ENCODE peak calls at places on chromosomes 11 and 22, in six cellular contexts. B, I, Q, S, F and J are unnamed samples. For H3K4me1 and H3K9me3, the result is how much of the 10 kb centered on the place peaks cover.

GRCh38 chr11:79768343-79768742 is 327.5 kb upstream of the TENM4 start:
- DNase-seq in F (no peak), S (no peak), B (peak), Q (no peak), I (no peak), J (no peak)

GRCh38 chr22:39517470-39517869 is 2.9 kb upstream of the ATF4 start:
- DNase-seq in Q (no peak), F (no peak), I (no peak), S (no peak), B (no peak), J (no peak)

GRCh38 chr11:67248653-67249052 is 17.6 kb upstream of the GRK2 start:
- DNase-seq in S (peak), F (no peak), B (no peak), Q (no peak), I (peak), J (no peak)

GRCh38 chr11:15714641-15715399 is 600.1 kb downstream of the INSC start:
- DNase-seq in S (no peak), I (no peak), Q (no peak), F (no peak), B (no peak), J (no peak)

GRCh38 chr11:128695539-128696221 is 1.8 kb downstream of the FLI1 start:
- DNase-seq in B (no peak), F (no peak), Q (no peak), I (no peak), S (peak), J (no peak)

GRCh38 chr11:19642759-19643158 is 69.9 kb upstream of the NAV2 start:
- DNase-seq in S (no peak), B (no peak), Q (no peak), I (no peak), F (no peak), J (no peak)

GRCh38 chr11:133821776-133822175 is 23.5 kb downstream of the SPATA19 start:
- DNase-seq in F (no peak), Q (no peak), S (peak), B (peak), I (peak), J (no peak)

GRCh38 chr11:105609341-105609781 is 512 bp upstream of the GRIA4 start:
- DNase-seq in S (no peak), I (peak), B (peak), F (no peak), Q (no peak), J (no peak)

GRCh38 chr22:37545703-37546435 is 14.4 kb upstream of the CDC42EP1 start:
- DNase-seq in F (no peak), B (peak), S (peak), Q (peak), I (peak), J (peak)

DNA sequence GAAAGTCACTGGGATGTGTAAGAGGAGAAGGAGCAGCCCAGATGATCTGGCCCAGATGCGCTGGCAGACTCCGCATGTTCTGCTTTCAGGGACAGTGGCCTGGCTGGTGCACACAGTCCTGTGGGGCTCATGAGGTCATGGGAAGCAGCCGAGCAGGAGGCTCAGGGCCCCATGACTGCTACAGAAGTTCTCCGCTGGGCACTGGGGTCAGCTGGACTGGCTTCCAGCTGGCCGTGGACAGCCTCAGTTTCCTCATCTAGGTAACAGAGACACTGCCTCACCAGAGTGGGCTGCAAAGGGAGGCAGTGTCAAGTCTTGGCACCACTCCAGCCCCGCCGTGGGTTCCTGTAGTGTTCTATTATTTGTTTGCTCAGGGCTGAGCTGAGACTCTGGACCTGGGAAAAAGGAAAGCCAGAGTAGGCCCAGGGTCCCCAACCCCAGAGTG is 45.1 kb downstream of the MED15 start:
- DNase-seq in I (no peak), F (no peak), Q (peak), B (peak), S (peak), J (peak)
- H3K4me1 ChIP-seq in I (under half), F (half or more), Q (under half), B (under half), S (half or more), J (under half)

GRCh38 chr11:108293229-108293628 is 70.4 kb downstream of the ATM start:
- DNase-seq in I (no peak), F (no peak), S (no peak), Q (no peak), B (no peak), J (no peak)
- H3K9me3 ChIP-seq in I (under half), F (under half), S (under half), Q (under half), B (under half), J (under half)

GRCh38 chr11:46364056-46364455 is 16.8 kb downstream of the DGKZ start:
- DNase-seq in I (no peak), Q (no peak), S (no peak), F (no peak), B (no peak), J (no peak)

GRCh38 chr11:46361283-46362145 is 14.3 kb downstream of the DGKZ start:
- DNase-seq in I (peak), B (peak), Q (no peak), S (peak), F (peak), J (no peak)

GRCh38 chr11:46363455-46363920 is 16.2 kb downstream of the DGKZ start:
- DNase-seq in Q (no peak), S (peak), B (no peak), I (no peak), F (no peak), J (no peak)

GRCh38 chr11:46362146-46363030 is 15.1 kb downstream of the DGKZ start:
- DNase-seq in Q (no peak), F (no peak), I (no peak), S (no peak), B (no peak), J (no peak)

DNA sequence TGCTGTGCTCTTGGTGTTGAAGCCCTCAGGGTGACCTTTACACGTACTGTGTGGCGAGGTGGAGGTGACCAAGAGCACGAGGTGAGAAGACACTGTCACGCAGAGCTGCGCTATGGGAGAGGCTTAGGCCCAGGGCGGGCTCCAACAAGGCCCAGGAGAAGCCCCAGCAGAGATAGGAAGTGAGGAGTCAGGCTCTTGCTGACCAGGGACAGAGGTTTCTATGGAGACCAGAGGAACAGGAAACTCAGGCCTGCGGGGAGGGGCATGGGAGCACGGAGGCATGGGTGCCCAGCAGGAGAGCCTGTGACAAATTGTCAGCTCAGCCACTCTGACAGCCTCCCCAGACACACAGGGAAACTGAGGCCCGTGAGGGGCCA is 15.8 kb downstream of the DGKZ start:
- DNase-seq in S (peak), Q (no peak), F (no peak), I (no peak), B (peak), J (no peak)
- H3K4me1 ChIP-seq in S (half or more), Q (under half), F (half or more), I (under half), B (under half), J (under half)

GRCh38 chr22:49884503-49885260 is 31.0 kb downstream of the ZBED4 start:
- DNase-seq in I (no peak), B (no peak), F (no peak), S (no peak), Q (no peak), J (no peak)
- H3K9me3 ChIP-seq in I (under half), B (under half), F (under half), S (under half), Q (under half), J (under half)

GRCh38 chr11:68503281-68503687 is 42.7 kb downstream of the PPP6R3 start:
- DNase-seq in S (no peak), B (no peak), F (no peak), I (no peak), Q (no peak), J (no peak)
- H3K4me1 ChIP-seq in S (half or more), B (half or more), F (half or more), I (half or more), Q (under half), J (under half)

GRCh38 chr11:2625183-2625582 is 74.6 kb downstream of the KCNQ1OT1 start:
- DNase-seq in I (no peak), S (no peak), B (no peak), Q (no peak), F (no peak), J (no peak)
- H3K9me3 ChIP-seq in I (under half), S (under half), B (under half), Q (under half), F (under half), J (under half)